ENCODE peak calls at places on chromosome 14, in nine cellular contexts. I, L, B, Z, T, G, N, P and U are unnamed samples.

GRCh38 chr14:72243309-72243708 is 311.1 kb downstream of the RGS6 start:
- DNase-seq in N (no peak), I (no peak), P (no peak), G (no peak), B (no peak), L (no peak), T (no peak), Z (no peak), U (no peak)

GRCh38 chr14:87491816-87492215 is 501.2 kb downstream of the GALC start:
- DNase-seq in G (no peak), B (no peak), Z (no peak), T (no peak), N (no peak), I (peak), P (no peak), L (no peak), U (no peak)

GRCh38 chr14:76961631-76962302 is 66.7 kb downstream of the IRF2BPL start:
- DNase-seq in T (peak), P (peak), L (peak), B (peak), N (no peak), G (peak), I (peak), Z (peak), U (peak)

GRCh38 chr14:103143535-103143934 is 20.3 kb downstream of the TNFAIP2 start:
- DNase-seq in P (no peak), I (no peak), L (no peak), T (no peak), Z (no peak), N (no peak), G (no peak), B (peak), U (no peak)

GRCh38 chr14:53630336-53630735 is 326.3 kb downstream of the BMP4 start:
- DNase-seq in G (no peak), B (peak), Z (no peak), I (no peak), T (no peak), L (no peak), N (peak), P (no peak), U (no peak)

GRCh38 chr14:90644882-90645281 is 171.3 kb downstream of the TTC7B start:
- DNase-seq in G (peak), N (no peak), I (no peak), Z (no peak), T (no peak), B (peak), P (no peak), L (no peak), U (peak)

GRCh38 chr14:54267172-54267571 is 129.6 kb upstream of the CDKN3 start:
- DNase-seq in N (no peak), L (no peak), I (no peak), T (no peak), Z (no peak), G (no peak), P (no peak), B (no peak), U (no peak)

GRCh38 chr14:81710232-81710845 is 176.7 kb upstream of the SEL1L start:
- DNase-seq in P (no peak), L (no peak), Z (no peak), T (no peak), I (peak), N (peak), B (peak), G (no peak), U (peak)

GRCh38 chr14:68144051-68144681 is 324.6 kb downstream of the RAD51B start:
- DNase-seq in I (peak), G (peak), B (peak), L (peak), T (no peak), N (no peak), Z (no peak), P (no peak), U (no peak)

GRCh38 chr14:104681689-104682074 is 7.7 kb upstream of the INF2 start:
- DNase-seq in Z (peak), G (peak), L (no peak), B (peak), N (peak), I (peak), T (no peak), P (no peak), U (peak)

GRCh38 chr14:105064721-105065143 is 498 bp downstream of the GPR132 start:
- DNase-seq in B (peak), I (peak), T (peak), L (no peak), Z (peak), N (no peak), G (no peak), P (no peak), U (no peak)

GRCh38 chr14:39740454-39740853 is 308.2 kb upstream of the FBXO33 start:
- DNase-seq in N (no peak), I (no peak), L (no peak), B (no peak), T (no peak), G (no peak), P (no peak), Z (no peak), U (no peak)

GRCh38 chr14:22285991-22286390 is 303.0 kb downstream of the DAD1 start:
- DNase-seq in I (no peak), Z (no peak), B (no peak), L (no peak), G (no peak), T (no peak), P (no peak), N (no peak), U (no peak)

GRCh38 chr14:75389679-75390078 is 38.1 kb upstream of the JDP2 start:
- DNase-seq in G (no peak), B (no peak), T (no peak), P (no peak), I (no peak), L (no peak), N (no peak), Z (no peak), U (no peak)